ENCODE peak calls at places on chromosomes 16 and 17, in seven cellular contexts. W, S, X, H, B, Y and M are unnamed samples.
A peak's percentile ranks its signal among the peaks of the same experiment; 100 is the strongest.

GRCh38 chr17:19470529-19471261 is 59.7 kb downstream of the RNF112 start:
- DNase-seq in W (peak; percentile 64), S (no peak), X (no peak), H (no peak), B (no peak), Y (no peak), M (no peak)

GRCh38 chr17:36665417-36665816 is 64.0 kb downstream of the MRM1 start:
- DNase-seq in W (no peak), S (no peak), X (no peak), H (no peak), B (no peak), Y (no peak), M (no peak)

GRCh38 chr17:57784226-57784895 is 39.3 kb upstream of the CCDC182 start:
- DNase-seq in W (no peak), S (no peak), X (no peak), H (no peak), B (no peak), Y (no peak), M (no peak)

GRCh38 chr16:10871157-10871991 is 5.6 kb upstream of the CIITA start:
- DNase-seq in W (peak; percentile 90), S (peak; percentile 75), X (peak; percentile 18), H (peak; percentile 83), B (no peak), Y (peak; percentile 42), M (no peak)

GRCh38 chr17:17698869-17699351 is 17.7 kb downstream of the RAI1 start:
- DNase-seq in W (peak; percentile 44), S (no peak), X (no peak), H (no peak), B (no peak), Y (no peak), M (no peak)

GRCh38 chr17:48546187-48546923 is 1.4 kb upstream of the HOXB2 start:
- DNase-seq in W (no peak), S (no peak), X (no peak), H (no peak), B (no peak), Y (no peak), M (no peak)

GRCh38 chr17:77601054-77601979 is 357.2 kb upstream of the TNRC6C start:
- DNase-seq in W (no peak), S (no peak), X (no peak), H (no peak), B (no peak), Y (no peak), M (no peak)

GRCh38 chr17:78665952-78666920 is 89.0 kb upstream of the DNAH17 start:
- DNase-seq in W (peak; percentile 26), S (no peak), X (no peak), H (peak; percentile 72), B (no peak), Y (no peak), M (no peak)

GRCh38 chr17:7897773-7898172 is 9.2 kb downstream of the CHD3 start:
- DNase-seq in W (no peak), S (no peak), X (no peak), H (no peak), B (no peak), Y (peak; percentile 42), M (peak; percentile 26)

GRCh38 chr17:50908860-50909764 is 43.0 kb upstream of the TOB1 start:
- DNase-seq in W (peak; percentile 90), S (no peak), X (no peak), H (peak; percentile 35), B (no peak), Y (no peak), M (no peak)

GRCh38 chr16:28863929-28864886 is 565 bp downstream of the SH2B1 start:
- DNase-seq in W (no peak), S (no peak), X (no peak), H (peak; percentile 36), B (no peak), Y (peak; percentile 34), M (no peak)

GRCh38 chr16:25121824-25122600 is 10.5 kb downstream of the LCMT1 start:
- DNase-seq in W (no peak), S (no peak), X (no peak), H (no peak), B (no peak), Y (no peak), M (no peak)

GRCh38 chr17:64507418-64507766 is 615 bp downstream of the CEP95 start:
- DNase-seq in W (peak; percentile 33), S (peak; percentile 41), X (no peak), H (peak; percentile 63), B (peak; percentile 46), Y (peak; percentile 57), M (peak; percentile 40)

GRCh38 chr16:13645525-13645924 is 274.4 kb upstream of the ERCC4 start:
- DNase-seq in W (no peak), S (no peak), X (no peak), H (no peak), B (no peak), Y (no peak), M (no peak)